ENCODE peak calls at places on chromosomes 16 and 17, in four cellular contexts. One of them, this sample, is unnamed.

GRCh38 chr16:64910351-64910750 is 211.5 kb downstream of the CDH11 start:
- DNase-seq in OCI-LY7: no peak
- DNase-seq in hepatocyte: peak; percentile 46
- DNase-seq in SK-N-SH: no peak
- DNase-seq in this sample: no peak

GRCh38 chr17:67557052-67557845 is 160.5 kb upstream of the NOL11 start:
- DNase-seq in OCI-LY7: no peak
- DNase-seq in hepatocyte: no peak
- DNase-seq in SK-N-SH: no peak
- DNase-seq in this sample: no peak

GRCh38 chr17:64297467-64298088 is 34.5 kb upstream of the TEX2 start:
- DNase-seq in OCI-LY7: no peak
- DNase-seq in hepatocyte: no peak
- DNase-seq in SK-N-SH: no peak
- DNase-seq in this sample: no peak

GRCh38 chr17:10790491-10791401 is 13.2 kb downstream of the TMEM238L start:
- DNase-seq in OCI-LY7: no peak
- DNase-seq in hepatocyte: no peak
- DNase-seq in SK-N-SH: no peak
- DNase-seq in this sample: no peak

GRCh38 chr17:10313037-10313672 is 59.7 kb downstream of the MYH13 start:
- DNase-seq in OCI-LY7: no peak
- DNase-seq in hepatocyte: no peak
- DNase-seq in SK-N-SH: no peak
- DNase-seq in this sample: no peak

GRCh38 chr16:18041864-18042834 is 294.4 kb downstream of the NPIPA8 start:
- DNase-seq in OCI-LY7: no peak
- DNase-seq in hepatocyte: peak; percentile 22
- DNase-seq in SK-N-SH: no peak
- DNase-seq in this sample: no peak

GRCh38 chr17:65181237-65182061 is 44.3 kb downstream of the RGS9 start:
- DNase-seq in OCI-LY7: peak; percentile 74
- DNase-seq in hepatocyte: no peak
- DNase-seq in SK-N-SH: no peak
- DNase-seq in this sample: peak; percentile 57

GRCh38 chr17:82892869-82893565 is 53.2 kb upstream of the ZNF750 start:
- DNase-seq in OCI-LY7: no peak
- DNase-seq in hepatocyte: no peak
- DNase-seq in SK-N-SH: no peak
- DNase-seq in this sample: no peak

GRCh38 chr17:57724038-57724728 is 20.9 kb downstream of the CCDC182 start:
- DNase-seq in OCI-LY7: peak; percentile 53
- DNase-seq in hepatocyte: no peak
- DNase-seq in SK-N-SH: no peak
- DNase-seq in this sample: peak; percentile 70

GRCh38 chr16:17392127-17392856 is 78.5 kb downstream of the XYLT1 start:
- DNase-seq in OCI-LY7: no peak
- DNase-seq in hepatocyte: no peak
- DNase-seq in SK-N-SH: no peak
- DNase-seq in this sample: no peak

GRCh38 chr17:80969030-80969673 is 22.5 kb upstream of the CHMP6 start:
- DNase-seq in OCI-LY7: no peak
- DNase-seq in hepatocyte: no peak
- DNase-seq in SK-N-SH: peak; percentile 56
- DNase-seq in this sample: no peak

GRCh38 chr16:83781-84615 is 6.0 kb downstream of the MPG start:
- DNase-seq in OCI-LY7: peak; percentile 13
- DNase-seq in hepatocyte: no peak
- DNase-seq in SK-N-SH: no peak
- DNase-seq in this sample: no peak

GRCh38 chr17:71287246-71287828 is 833.5 kb upstream of the SOX9 start:
- DNase-seq in OCI-LY7: no peak
- DNase-seq in hepatocyte: no peak
- DNase-seq in SK-N-SH: peak; percentile 34
- DNase-seq in this sample: no peak

GRCh38 chr16:53680756-53681155 is 22.9 kb downstream of the RPGRIP1L start:
- DNase-seq in OCI-LY7: no peak
- DNase-seq in hepatocyte: no peak
- DNase-seq in SK-N-SH: no peak
- DNase-seq in this sample: no peak

GRCh38 chr17:75472119-75472518 is 15.7 kb downstream of the TMEM94 start:
- DNase-seq in OCI-LY7: peak; percentile 56
- DNase-seq in hepatocyte: no peak
- DNase-seq in SK-N-SH: no peak
- DNase-seq in this sample: no peak

GRCh38 chr17:1592751-1593629 is 30.4 kb upstream of the PITPNA start:
- DNase-seq in OCI-LY7: peak; percentile 94
- DNase-seq in hepatocyte: peak; percentile 84
- DNase-seq in SK-N-SH: no peak
- DNase-seq in this sample: peak; percentile 91

GRCh38 chr16:2075631-2076030 is 27.8 kb downstream of the TSC2 start:
- DNase-seq in OCI-LY7: no peak
- DNase-seq in hepatocyte: no peak
- DNase-seq in SK-N-SH: no peak
- DNase-seq in this sample: no peak

GRCh38 chr17:45170976-45171337 is 9.3 kb downstream of the HEXIM2 start:
- DNase-seq in OCI-LY7: no peak
- DNase-seq in hepatocyte: peak; percentile 78
- DNase-seq in SK-N-SH: peak; percentile 54
- DNase-seq in this sample: no peak

GRCh38 chr17:69593716-69594115 is 179.2 kb downstream of the MAP2K6 start:
- DNase-seq in OCI-LY7: no peak
- DNase-seq in hepatocyte: no peak
- DNase-seq in SK-N-SH: no peak
- DNase-seq in this sample: no peak

GRCh38 chr16:82738699-82739098 is 111.9 kb downstream of the CDH13 start:
- DNase-seq in OCI-LY7: no peak
- DNase-seq in hepatocyte: no peak
- DNase-seq in SK-N-SH: no peak
- DNase-seq in this sample: no peak

GRCh38 chr17:6927290-6927844 is 68.5 kb upstream of the ALOX12 start:
- DNase-seq in OCI-LY7: no peak
- DNase-seq in hepatocyte: no peak
- DNase-seq in SK-N-SH: no peak
- DNase-seq in this sample: no peak

GRCh38 chr17:42804918-42805367 is 6.3 kb downstream of the CNTD1 start:
- DNase-seq in OCI-LY7: no peak
- DNase-seq in hepatocyte: no peak
- DNase-seq in SK-N-SH: no peak
- DNase-seq in this sample: no peak

GRCh38 chr17:64107517-64108235 is 22.3 kb downstream of the ERN1 start:
- DNase-seq in OCI-LY7: no peak
- DNase-seq in hepatocyte: no peak
- DNase-seq in SK-N-SH: no peak
- DNase-seq in this sample: no peak

GRCh38 chr17:72419866-72420774 is 299.3 kb downstream of the SOX9 start:
- DNase-seq in OCI-LY7: peak; percentile 52
- DNase-seq in hepatocyte: peak; percentile 57
- DNase-seq in SK-N-SH: no peak
- DNase-seq in this sample: no peak

DNA sequence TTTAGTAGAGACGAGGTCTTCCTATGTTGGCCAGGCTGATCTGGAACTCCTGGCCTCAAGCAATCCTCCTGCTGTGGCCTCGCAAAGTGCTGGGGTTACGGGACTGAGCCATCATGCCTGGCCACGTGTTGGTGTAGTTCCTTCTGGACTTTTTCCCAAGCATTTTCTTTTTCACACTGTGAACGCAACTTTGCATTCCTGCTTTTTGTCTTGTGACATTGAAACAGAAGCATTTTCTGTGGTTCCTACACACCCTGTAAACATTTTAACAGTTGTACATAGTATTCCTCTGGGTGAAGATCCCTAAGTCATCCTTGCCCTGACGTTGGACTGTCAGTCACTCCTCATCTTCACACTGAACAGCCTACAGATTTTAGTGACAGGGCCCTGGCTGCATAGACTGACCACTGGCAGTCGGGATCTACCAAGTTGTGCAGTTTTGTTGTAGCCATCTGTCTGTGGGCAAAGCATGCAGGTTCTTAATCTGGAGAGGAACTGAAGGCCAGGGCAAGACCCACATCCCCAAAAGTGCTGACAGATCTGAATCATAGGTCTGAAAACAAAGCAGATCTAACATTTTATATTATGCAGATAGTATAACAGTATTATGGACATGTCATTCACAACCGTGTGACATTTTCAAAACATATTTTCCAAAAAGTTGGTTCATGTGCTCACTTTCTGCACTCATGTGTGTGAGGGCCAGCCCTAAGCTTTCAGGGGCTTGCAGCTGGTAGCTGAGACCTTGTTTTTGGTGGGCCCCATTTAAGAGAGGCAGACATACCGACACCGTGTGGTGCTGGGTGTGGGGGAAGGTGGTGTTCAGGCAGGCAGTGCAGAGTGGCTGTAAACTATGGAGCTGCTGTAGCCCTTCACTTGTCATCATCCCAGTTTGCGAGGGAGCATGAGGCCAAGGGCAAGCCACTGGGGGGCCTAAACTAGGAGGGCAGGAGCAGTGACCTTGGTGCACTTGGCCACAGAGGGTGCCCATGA is 59.9 kb downstream of the EPN2 start:
- DNase-seq in OCI-LY7: no peak
- DNase-seq in hepatocyte: no peak
- DNase-seq in SK-N-SH: no peak
- DNase-seq in this sample: no peak
- H3K4me1 ChIP-seq in OCI-LY7: peaks cover 22% of the 10 kb centered on the region
- H3K4me1 ChIP-seq in hepatocyte: no peaks in the 10 kb centered on the region
- H3K4me1 ChIP-seq in SK-N-SH: peaks cover 4% of the 10 kb centered on the region
- H3K4me1 ChIP-seq in this sample: peaks cover 7% of the 10 kb centered on the region

GRCh38 chr17:34692932-34693331 is 113.5 kb downstream of the TMEM132E start:
- DNase-seq in OCI-LY7: no peak
- DNase-seq in hepatocyte: no peak
- DNase-seq in SK-N-SH: no peak
- DNase-seq in this sample: no peak
- TF ChIP-seq EZH2phosphoT487 in OCI-LY7: no peak
- TF ChIP-seq EZH2phosphoT487 in hepatocyte: no peak
- TF ChIP-seq EZH2phosphoT487 in SK-N-SH: no peak
- TF ChIP-seq EZH2phosphoT487 in this sample: no peak

GRCh38 chr16:48001306-48001885 is 154.4 kb downstream of the ABCC12 start:
- DNase-seq in OCI-LY7: no peak
- DNase-seq in hepatocyte: no peak
- DNase-seq in SK-N-SH: no peak
- DNase-seq in this sample: no peak
- H3K4me1 ChIP-seq in OCI-LY7: no peaks in the 10 kb centered on the region
- H3K4me1 ChIP-seq in hepatocyte: no peaks in the 10 kb centered on the region
- H3K4me1 ChIP-seq in SK-N-SH: no peaks in the 10 kb centered on the region
- H3K4me1 ChIP-seq in this sample: no peaks in the 10 kb centered on the region

DNA sequence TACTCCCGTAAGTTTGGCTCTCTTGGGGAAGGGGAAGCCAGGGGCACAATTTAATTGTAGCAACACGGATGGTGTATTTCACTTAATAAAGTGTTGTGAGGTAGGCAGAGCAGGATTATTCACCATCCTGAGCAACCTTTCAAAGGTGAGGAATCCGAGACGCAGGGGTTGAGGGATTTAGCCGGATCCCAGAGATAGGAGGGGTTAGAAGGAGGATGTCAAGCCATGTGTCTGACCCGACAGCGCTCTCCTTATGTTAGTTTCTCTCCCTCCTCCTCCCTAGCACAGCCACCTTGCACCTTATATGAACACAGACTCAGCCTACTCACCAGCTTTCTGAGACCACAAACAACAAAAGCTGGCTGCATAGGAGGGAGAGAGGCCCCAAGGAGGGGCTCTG is 35.6 kb upstream of the BCAR1 start:
- DNase-seq in OCI-LY7: no peak
- DNase-seq in hepatocyte: no peak
- DNase-seq in SK-N-SH: no peak
- DNase-seq in this sample: no peak
- TF ChIP-seq EZH2phosphoT487 in OCI-LY7: no peak
- TF ChIP-seq EZH2phosphoT487 in hepatocyte: no peak
- TF ChIP-seq EZH2phosphoT487 in SK-N-SH: no peak
- TF ChIP-seq EZH2phosphoT487 in this sample: no peak

GRCh38 chr17:48600244-48601098 is 4.3 kb downstream of the HOXB6 start:
- DNase-seq in OCI-LY7: no peak
- DNase-seq in hepatocyte: peak; percentile 37
- DNase-seq in SK-N-SH: no peak
- DNase-seq in this sample: no peak
- H3K4me1 ChIP-seq in OCI-LY7: peaks cover 6% of the 10 kb centered on the region
- H3K4me1 ChIP-seq in hepatocyte: peaks cover 10% of the 10 kb centered on the region
- H3K4me1 ChIP-seq in SK-N-SH: no peaks in the 10 kb centered on the region
- H3K4me1 ChIP-seq in this sample: no peaks in the 10 kb centered on the region

GRCh38 chr17:8835631-8836364 is 31.7 kb downstream of the PIK3R6 start:
- DNase-seq in OCI-LY7: no peak
- DNase-seq in hepatocyte: no peak
- DNase-seq in SK-N-SH: no peak
- DNase-seq in this sample: no peak
- TF ChIP-seq EZH2phosphoT487 in OCI-LY7: no peak
- TF ChIP-seq EZH2phosphoT487 in hepatocyte: no peak
- TF ChIP-seq EZH2phosphoT487 in SK-N-SH: no peak
- TF ChIP-seq EZH2phosphoT487 in this sample: no peak

DNA sequence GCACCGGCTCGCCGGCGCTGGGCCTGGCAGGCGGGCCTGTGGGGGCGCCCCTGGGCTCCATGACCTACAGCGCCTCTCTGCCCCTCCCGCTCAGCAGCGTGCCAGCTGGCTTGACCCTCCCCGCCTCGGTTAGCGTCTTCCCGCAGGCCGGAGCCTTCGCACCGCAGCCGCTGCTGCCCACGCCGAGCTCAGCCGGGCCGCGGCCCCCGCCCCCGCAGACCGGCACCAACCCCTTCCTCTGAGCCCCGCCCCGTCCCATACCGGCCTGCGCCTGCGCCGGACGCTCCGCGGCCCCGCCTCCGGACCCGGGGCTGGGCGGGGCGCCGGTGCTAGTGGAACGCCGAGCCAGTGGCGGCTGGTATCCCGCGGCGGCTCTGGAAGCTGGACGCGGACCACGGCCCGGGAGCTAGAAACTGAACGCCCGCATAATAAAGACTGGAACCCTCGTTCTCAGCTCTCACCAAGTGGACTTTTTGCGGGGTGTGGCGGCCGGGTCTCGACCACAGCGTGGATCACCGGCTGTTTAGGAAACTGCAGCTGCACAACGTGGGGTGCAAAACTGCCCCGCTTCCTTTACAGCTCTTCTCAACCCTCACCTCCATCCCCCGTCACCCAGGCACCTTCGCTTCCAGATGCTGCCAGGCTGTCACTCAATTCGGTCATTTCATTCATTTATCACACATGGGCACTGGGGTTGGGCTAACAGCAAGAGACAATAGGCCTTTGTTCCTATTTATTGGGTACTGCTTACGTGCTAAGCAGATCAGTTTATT is 4.9 kb upstream of the SPATA20 start:
- DNase-seq in OCI-LY7: peak; percentile 82
- DNase-seq in hepatocyte: peak; percentile 95
- DNase-seq in SK-N-SH: peak; percentile 100
- DNase-seq in this sample: peak; percentile 85
- H3K4me1 ChIP-seq in OCI-LY7: peaks cover 13% of the 10 kb centered on the region
- H3K4me1 ChIP-seq in hepatocyte: peaks cover 29% of the 10 kb centered on the region
- H3K4me1 ChIP-seq in SK-N-SH: peaks cover 22% of the 10 kb centered on the region
- H3K4me1 ChIP-seq in this sample: peaks cover 12% of the 10 kb centered on the region

DNA sequence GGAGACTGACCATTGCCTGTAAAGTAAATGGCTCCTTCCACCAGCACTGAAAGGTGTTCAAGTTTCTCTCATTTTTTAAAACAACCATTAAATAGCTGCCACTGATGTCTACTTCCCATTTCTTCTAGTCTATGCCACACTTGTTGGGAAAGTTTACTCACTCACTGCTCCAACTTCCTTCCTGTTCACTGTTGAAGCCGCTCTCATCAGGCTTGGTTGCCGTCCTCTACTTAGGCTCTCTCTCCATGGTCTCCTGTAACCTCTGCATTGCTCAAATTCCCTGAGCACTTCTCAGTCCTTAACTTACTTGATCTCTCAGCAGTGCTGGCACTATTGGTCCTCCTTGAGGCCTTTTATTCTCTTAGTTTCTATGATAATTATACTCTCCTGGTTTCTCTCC is 32.4 kb downstream of the SNX11 start:
- DNase-seq in OCI-LY7: no peak
- DNase-seq in hepatocyte: no peak
- DNase-seq in SK-N-SH: no peak
- DNase-seq in this sample: no peak
- TF ChIP-seq EZH2phosphoT487 in OCI-LY7: no peak
- TF ChIP-seq EZH2phosphoT487 in hepatocyte: no peak
- TF ChIP-seq EZH2phosphoT487 in SK-N-SH: no peak
- TF ChIP-seq EZH2phosphoT487 in this sample: no peak